ENCODE peak calls at places on chromosomes 3 and 15, in four cellular contexts. H, B, M and K are unnamed samples.
A peak's percentile ranks its signal among the peaks of the same experiment; 100 is the strongest.

GRCh38 chr3:65996605-65997004 is 42.1 kb downstream of the MAGI1 start:
- DNase-seq in H (no peak), B (peak; percentile 79), M (peak; percentile 65), K (peak; percentile 60)

GRCh38 chr3:67947808-67948508 is 293.5 kb upstream of the SUCLG2 start:
- DNase-seq in H (no peak), B (no peak), M (peak; percentile 95), K (no peak)

GRCh38 chr3:124791142-124791541 is 60.9 kb downstream of the UMPS start:
- DNase-seq in H (no peak), B (no peak), M (no peak), K (no peak)

GRCh38 chr3:81249540-81250029 is 511.9 kb downstream of the GBE1 start:
- DNase-seq in H (no peak), B (no peak), M (no peak), K (peak; percentile 1)

GRCh38 chr3:128686465-128686864 is 35.8 kb upstream of the RPN1 start:
- DNase-seq in H (no peak), B (no peak), M (no peak), K (no peak)

GRCh38 chr3:158058775-158059174 is 47.4 kb downstream of the SHOX2 start:
- DNase-seq in H (no peak), B (no peak), M (no peak), K (no peak)

GRCh38 chr15:70435872-70436271 is 327.5 kb downstream of the UACA start:
- DNase-seq in H (no peak), B (no peak), M (no peak), K (no peak)

GRCh38 chr3:139308156-139309017 is 35.4 kb upstream of the MRPS22 start:
- DNase-seq in H (no peak), B (no peak), M (no peak), K (no peak)

GRCh38 chr3:59771760-59772159 is 721.9 kb upstream of the CFAP20DC start:
- DNase-seq in H (no peak), B (no peak), M (no peak), K (peak; percentile 8)

GRCh38 chr15:96887730-96888129 is 557.2 kb downstream of the NR2F2 start:
- DNase-seq in H (no peak), B (no peak), M (no peak), K (peak; percentile 19)

GRCh38 chr3:15899438-15899837 is 101.7 kb upstream of the ANKRD28 start:
- DNase-seq in H (no peak), B (no peak), M (peak; percentile 57), K (peak; percentile 20)

GRCh38 chr3:126259411-126260391 is 79.3 kb upstream of the ALDH1L1 start:
- DNase-seq in H (peak; percentile 55), B (no peak), M (peak; percentile 86), K (no peak)

GRCh38 chr3:38574411-38575278 is 74.8 kb downstream of the SCN5A start:
- DNase-seq in H (no peak), B (no peak), M (peak; percentile 53), K (no peak)

GRCh38 chr3:81968628-81969027 is 207.2 kb upstream of the GBE1 start:
- DNase-seq in H (no peak), B (no peak), M (no peak), K (no peak)

GRCh38 chr15:28130651-28131050 is 31.5 kb upstream of the OCA2 start:
- DNase-seq in H (no peak), B (peak; percentile 40), M (no peak), K (no peak)

GRCh38 chr3:25960776-25961175 is 170.9 kb downstream of the OXSM start:
- DNase-seq in H (no peak), B (no peak), M (no peak), K (no peak)

GRCh38 chr3:177823701-177824189 is 626.5 kb upstream of the TBL1XR1 start:
- DNase-seq in H (no peak), B (no peak), M (no peak), K (no peak)

GRCh38 chr3:108250626-108251025 is 28.4 kb upstream of the IFT57 start:
- DNase-seq in H (no peak), B (no peak), M (no peak), K (no peak)

GRCh38 chr3:151483488-151483887 is 22.6 kb upstream of the IGSF10 start:
- DNase-seq in H (no peak), B (no peak), M (no peak), K (no peak)

GRCh38 chr15:100951965-100952364 is 32.8 kb downstream of the LRRK1 start:
- DNase-seq in H (no peak), B (no peak), M (no peak), K (no peak)

GRCh38 chr15:78927077-78927790 is 17.6 kb downstream of the CTSH start:
- DNase-seq in H (peak; percentile 20), B (no peak), M (peak; percentile 38), K (no peak)

GRCh38 chr15:71730277-71731144 is 79.8 kb upstream of the NR2E3 start:
- DNase-seq in H (peak; percentile 53), B (no peak), M (peak; percentile 64), K (peak; percentile 69)

GRCh38 chr3:152314677-152315353 is 46.1 kb downstream of the MBNL1 start:
- DNase-seq in H (no peak), B (no peak), M (no peak), K (no peak)

GRCh38 chr15:45657769-45658545 is 23.1 kb downstream of the SQOR start:
- DNase-seq in H (no peak), B (no peak), M (no peak), K (no peak)

GRCh38 chr3:136955813-136956212 is 2.0 kb upstream of the IL20RB start:
- DNase-seq in H (no peak), B (no peak), M (no peak), K (no peak)

GRCh38 chr3:47512416-47513124 is 942 bp downstream of the ELP6 start:
- DNase-seq in H (peak; percentile 29), B (no peak), M (peak; percentile 67), K (no peak)

GRCh38 chr3:175384569-175384968 is 525.4 kb downstream of the NAALADL2 start:
- DNase-seq in H (no peak), B (no peak), M (no peak), K (no peak)

GRCh38 chr15:91866371-91866905 is 12.9 kb downstream of the SLCO3A1 start:
- DNase-seq in H (no peak), B (peak; percentile 88), M (no peak), K (peak; percentile 96)

GRCh38 chr15:28957606-28958498 is 72.1 kb downstream of the APBA2 start:
- DNase-seq in H (no peak), B (no peak), M (peak; percentile 17), K (no peak)

GRCh38 chr15:31307270-31308184 is 19.1 kb upstream of the KLF13 start:
- DNase-seq in H (no peak), B (no peak), M (peak; percentile 50), K (no peak)

GRCh38 chr3:106428565-106428994 is 559.8 kb upstream of the CBLB start:
- DNase-seq in H (peak; percentile 39), B (peak; percentile 64), M (no peak), K (peak; percentile 79)

GRCh38 chr3:15051531-15051930 is 13.6 kb downstream of the MRPS25 start:
- DNase-seq in H (peak; percentile 37), B (no peak), M (peak; percentile 93), K (peak; percentile 48)

GRCh38 chr3:195033531-195034091 is 237.3 kb downstream of the XXYLT1 start:
- DNase-seq in H (no peak), B (no peak), M (peak; percentile 67), K (peak; percentile 38)

GRCh38 chr15:22267761-22268160 is 187.4 kb downstream of the OR4M2 start:
- DNase-seq in H (no peak), B (no peak), M (no peak), K (no peak)

GRCh38 chr3:156037356-156037755 is 83.0 kb upstream of the KCNAB1 start:
- DNase-seq in H (no peak), B (no peak), M (no peak), K (no peak)

DNA sequence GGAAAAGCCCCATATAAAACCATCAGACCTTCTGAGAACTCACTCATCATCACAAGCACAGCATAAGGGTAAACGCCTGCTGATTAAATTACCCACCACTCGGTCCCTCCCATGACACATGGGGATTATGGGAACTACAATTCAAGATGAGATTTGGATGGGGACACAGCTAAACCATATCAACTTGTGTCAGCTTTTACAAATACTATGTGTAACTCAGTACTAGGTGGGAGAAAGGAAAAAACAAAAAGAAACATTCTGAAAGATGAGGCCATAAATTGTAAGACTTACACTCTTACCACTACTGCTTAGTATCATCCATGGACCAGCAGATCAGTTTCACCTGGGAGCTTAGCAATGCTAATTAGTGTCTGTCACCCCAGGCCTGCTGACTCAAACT is 373.9 kb upstream of the TGFBR2 start:
- DNase-seq in H (no peak), B (no peak), M (no peak), K (no peak)
- H3K27ac ChIP-seq in H (no peak overlapping the region), B (no peak overlapping the region), M (no peak overlapping the region), K (no peak overlapping the region)

GRCh38 chr3:52108302-52109232 is 45.7 kb downstream of the POC1A start:
- DNase-seq in H (no peak), B (no peak), M (peak; percentile 61), K (no peak)
- TF ChIP-seq CTCF in H (no peak), B (no peak), M (peak; percentile 25), K (no peak)

GRCh38 chr15:90190606-90191343 is 10.4 kb upstream of the SEMA4B start:
- DNase-seq in H (no peak), B (peak; percentile 98), M (no peak), K (peak; percentile 94)

GRCh38 chr15:90189781-90190467 is 11.2 kb upstream of the SEMA4B start:
- DNase-seq in H (no peak), B (no peak), M (no peak), K (no peak)

GRCh38 chr15:90192961-90193786 is 8.0 kb upstream of the SEMA4B start:
- DNase-seq in H (no peak), B (no peak), M (no peak), K (no peak)

GRCh38 chr15:90191795-90192494 is 9.2 kb upstream of the SEMA4B start:
- DNase-seq in H (peak; percentile 91), B (peak; percentile 89), M (no peak), K (peak; percentile 58)

GRCh38 chr15:90191344-90191687 is 9.8 kb upstream of the SEMA4B start:
- DNase-seq in H (no peak), B (no peak), M (no peak), K (no peak)
- H3K27ac ChIP-seq in H (peak overlapping the region; percentile 80), B (peak overlapping the region; percentile 91), M (no peak overlapping the region), K (peak overlapping the region; percentile 98)

DNA sequence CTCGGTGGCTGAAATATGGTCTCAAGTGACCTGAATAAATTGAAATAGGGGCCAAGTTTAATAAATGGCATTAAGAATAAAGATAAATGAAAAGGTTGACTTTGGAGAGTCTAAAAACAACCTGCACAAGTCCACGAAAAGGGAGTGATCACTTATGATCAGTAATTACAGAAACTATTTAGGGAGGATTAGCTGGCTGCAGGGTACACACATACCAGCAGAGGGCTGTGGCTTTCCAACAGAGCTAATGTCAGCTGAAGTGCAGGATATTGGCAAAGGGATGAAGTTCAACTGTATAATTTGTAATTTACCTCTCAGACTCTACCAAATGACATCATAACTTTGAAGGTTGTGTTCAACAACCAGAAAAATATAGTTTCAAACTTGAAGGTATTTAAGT is 86.8 kb downstream of the SYNPR start:
- DNase-seq in H (no peak), B (no peak), M (peak; percentile 66), K (no peak)
- TF ChIP-seq CTCF in H (no peak), B (no peak), M (peak; percentile 88), K (no peak)

GRCh38 chr3:173411288-173412064 is 13.9 kb downstream of the NLGN1 start:
- DNase-seq in H (no peak), B (no peak), M (no peak), K (peak; percentile 13)

DNA sequence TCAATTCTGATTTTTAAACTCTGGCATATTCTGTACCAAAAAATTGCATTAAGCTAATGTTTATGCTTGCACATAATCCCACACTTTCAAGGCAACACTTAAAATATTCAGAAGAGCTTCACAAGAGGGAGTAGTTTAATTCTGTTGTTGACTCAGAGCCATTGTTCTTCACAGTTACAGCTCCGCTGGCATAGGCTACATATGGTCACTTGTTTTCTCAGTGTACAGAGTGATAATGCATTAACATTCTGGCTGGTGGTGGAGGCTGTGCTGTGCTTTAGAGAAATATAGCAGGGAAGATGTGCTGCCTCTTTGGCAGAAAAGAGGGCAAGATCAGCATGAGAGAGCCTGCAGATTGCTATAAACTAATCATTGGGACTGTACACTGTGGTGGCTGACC is 13.3 kb downstream of the NLGN1 start:
- DNase-seq in H (no peak), B (no peak), M (no peak), K (no peak)
- H3K27ac ChIP-seq in H (no peak overlapping the region), B (no peak overlapping the region), M (no peak overlapping the region), K (no peak overlapping the region)